ENCODE peak calls at places on chromosomes 1 and 21, in nine cellular contexts. I, N, V, B, F, A, E, X and Q are unnamed samples.

GRCh38 chr21:35227774-35228173 is 178.7 kb upstream of the RUNX1 start:
- DNase-seq in I (no peak), N (no peak), V (no peak), B (no peak), F (no peak), A (no peak), E (no peak), X (no peak), Q (no peak)

GRCh38 chr1:112581530-112582192 is 37.3 kb downstream of the ST7L start:
- DNase-seq in I (no peak), N (no peak), V (no peak), B (no peak), F (no peak), A (no peak), E (peak), X (no peak), Q (no peak)

GRCh38 chr1:1599030-1599916 is 662 bp downstream of the FNDC10 start:
- DNase-seq in I (no peak), N (no peak), V (peak), B (no peak), F (no peak), A (peak), E (peak), X (peak), Q (no peak)

GRCh38 chr1:193060938-193061337 is 1.5 kb downstream of the RO60 start:
- DNase-seq in I (no peak), N (no peak), V (no peak), B (no peak), F (no peak), A (no peak), E (peak), X (peak), Q (no peak)

GRCh38 chr1:32221980-32222751 is at the start of the genes EIF3I and TMEM234:
- DNase-seq in I (peak), N (peak), V (peak), B (peak), F (peak), A (peak), E (peak), X (peak), Q (peak)

GRCh38 chr1:219710529-219711194 is 97.8 kb upstream of the ZC3H11B start:
- DNase-seq in I (no peak), N (no peak), V (no peak), B (no peak), F (no peak), A (no peak), E (peak), X (no peak), Q (no peak)

GRCh38 chr1:70706381-70707173 is 295.5 kb downstream of the CTH start:
- DNase-seq in I (no peak), N (no peak), V (no peak), B (no peak), F (no peak), A (no peak), E (no peak), X (no peak), Q (peak)

GRCh38 chr21:23162213-23162946 is 2164.2 kb downstream of the NCAM2 start:
- DNase-seq in I (no peak), N (no peak), V (no peak), B (no peak), F (no peak), A (no peak), E (peak), X (no peak), Q (no peak)

GRCh38 chr1:181205901-181206300 is 117.4 kb downstream of the IER5 start:
- DNase-seq in I (no peak), N (no peak), V (no peak), B (no peak), F (no peak), A (no peak), E (no peak), X (no peak), Q (no peak)

GRCh38 chr1:89261926-89262540 is 10.6 kb downstream of the GBP5 start:
- DNase-seq in I (no peak), N (no peak), V (no peak), B (peak), F (no peak), A (no peak), E (no peak), X (no peak), Q (no peak)

GRCh38 chr1:77831976-77832695 is 52.7 kb downstream of the MIGA1 start:
- DNase-seq in I (no peak), N (no peak), V (no peak), B (no peak), F (no peak), A (no peak), E (peak), X (no peak), Q (no peak)

GRCh38 chr1:208149776-208150514 is 94.2 kb downstream of the PLXNA2 start:
- DNase-seq in I (peak), N (no peak), V (no peak), B (no peak), F (no peak), A (no peak), E (no peak), X (no peak), Q (no peak)

GRCh38 chr1:167221804-167222610 is 1.3 kb downstream of the POU2F1 start:
- DNase-seq in I (peak), N (peak), V (no peak), B (peak), F (peak), A (peak), E (peak), X (peak), Q (peak)

GRCh38 chr1:79849388-79849787 is 842.9 kb upstream of the ADGRL4 start:
- DNase-seq in I (no peak), N (no peak), V (no peak), B (no peak), F (no peak), A (no peak), E (no peak), X (no peak), Q (no peak)

GRCh38 chr1:237166031-237166430 is 124.0 kb downstream of the RYR2 start:
- DNase-seq in I (no peak), N (no peak), V (no peak), B (no peak), F (no peak), A (no peak), E (no peak), X (no peak), Q (no peak)

GRCh38 chr1:189499736-189500135 is 977.9 kb downstream of the BRINP3 start:
- DNase-seq in I (no peak), N (no peak), V (no peak), B (no peak), F (no peak), A (no peak), E (peak), X (no peak), Q (no peak)

GRCh38 chr21:19244502-19245187 is 841.1 kb upstream of the TMPRSS15 start:
- DNase-seq in I (no peak), N (no peak), V (no peak), B (no peak), F (no peak), A (no peak), E (no peak), X (no peak), Q (no peak)

GRCh38 chr1:15043934-15044333 is 109.6 kb upstream of the TMEM51 start:
- DNase-seq in I (no peak), N (no peak), V (no peak), B (no peak), F (no peak), A (no peak), E (no peak), X (no peak), Q (no peak)